ENCODE peak calls at places on chromosome 2, in five cellular contexts. One of them, this sample, is unnamed.
A peak's percentile ranks its signal among the peaks of the same experiment; 100 is the strongest.

GRCh38 chr2:206556357-206556949 is 85.8 kb upstream of the FAM237A start:
- DNase-seq in kidney epithelial cell: no peak
- DNase-seq in lower lobe of right lung: no peak
- DNase-seq in MG63: no peak
- DNase-seq in ovary: no peak
- DNase-seq in this sample: peak; percentile 24

GRCh38 chr2:7860693-7861092 is 821.2 kb upstream of the ID2 start:
- DNase-seq in MG63: peak; percentile 19
- DNase-seq in lower lobe of right lung: no peak
- DNase-seq in ovary: no peak
- DNase-seq in kidney epithelial cell: no peak
- DNase-seq in this sample: no peak

GRCh38 chr2:63053889-63054725 is 3.5 kb downstream of the OTX1 start:
- DNase-seq in lower lobe of right lung: no peak
- DNase-seq in ovary: no peak
- DNase-seq in MG63: no peak
- DNase-seq in kidney epithelial cell: no peak
- DNase-seq in this sample: peak; percentile 91

GRCh38 chr2:221431477-221431876 is 140.6 kb downstream of the EPHA4 start:
- DNase-seq in MG63: no peak
- DNase-seq in kidney epithelial cell: no peak
- DNase-seq in lower lobe of right lung: no peak
- DNase-seq in ovary: no peak
- DNase-seq in this sample: no peak

GRCh38 chr2:29463181-29463900 is 348.1 kb downstream of the CLIP4 start:
- DNase-seq in ovary: no peak
- DNase-seq in MG63: no peak
- DNase-seq in lower lobe of right lung: no peak
- DNase-seq in kidney epithelial cell: peak; percentile 12
- DNase-seq in this sample: no peak

GRCh38 chr2:127709336-127709735 is 8.0 kb downstream of the SFT2D3 start:
- DNase-seq in MG63: no peak
- DNase-seq in ovary: no peak
- DNase-seq in lower lobe of right lung: no peak
- DNase-seq in kidney epithelial cell: no peak
- DNase-seq in this sample: no peak

GRCh38 chr2:20103514-20103913 is 52.1 kb upstream of the LAPTM4A start:
- DNase-seq in kidney epithelial cell: no peak
- DNase-seq in lower lobe of right lung: no peak
- DNase-seq in ovary: no peak
- DNase-seq in MG63: no peak
- DNase-seq in this sample: no peak

GRCh38 chr2:134127496-134127895 is 126.4 kb upstream of the MGAT5 start:
- DNase-seq in lower lobe of right lung: no peak
- DNase-seq in ovary: no peak
- DNase-seq in kidney epithelial cell: no peak
- DNase-seq in MG63: no peak
- DNase-seq in this sample: no peak

GRCh38 chr2:182912518-182912915 is 46.1 kb upstream of the FRZB start:
- DNase-seq in kidney epithelial cell: no peak
- DNase-seq in ovary: no peak
- DNase-seq in MG63: no peak
- DNase-seq in lower lobe of right lung: no peak
- DNase-seq in this sample: no peak

GRCh38 chr2:167438206-167438605 is 549.9 kb downstream of the XIRP2 start:
- DNase-seq in MG63: peak; percentile 12
- DNase-seq in kidney epithelial cell: peak; percentile 72
- DNase-seq in ovary: no peak
- DNase-seq in lower lobe of right lung: no peak
- DNase-seq in this sample: no peak

DNA sequence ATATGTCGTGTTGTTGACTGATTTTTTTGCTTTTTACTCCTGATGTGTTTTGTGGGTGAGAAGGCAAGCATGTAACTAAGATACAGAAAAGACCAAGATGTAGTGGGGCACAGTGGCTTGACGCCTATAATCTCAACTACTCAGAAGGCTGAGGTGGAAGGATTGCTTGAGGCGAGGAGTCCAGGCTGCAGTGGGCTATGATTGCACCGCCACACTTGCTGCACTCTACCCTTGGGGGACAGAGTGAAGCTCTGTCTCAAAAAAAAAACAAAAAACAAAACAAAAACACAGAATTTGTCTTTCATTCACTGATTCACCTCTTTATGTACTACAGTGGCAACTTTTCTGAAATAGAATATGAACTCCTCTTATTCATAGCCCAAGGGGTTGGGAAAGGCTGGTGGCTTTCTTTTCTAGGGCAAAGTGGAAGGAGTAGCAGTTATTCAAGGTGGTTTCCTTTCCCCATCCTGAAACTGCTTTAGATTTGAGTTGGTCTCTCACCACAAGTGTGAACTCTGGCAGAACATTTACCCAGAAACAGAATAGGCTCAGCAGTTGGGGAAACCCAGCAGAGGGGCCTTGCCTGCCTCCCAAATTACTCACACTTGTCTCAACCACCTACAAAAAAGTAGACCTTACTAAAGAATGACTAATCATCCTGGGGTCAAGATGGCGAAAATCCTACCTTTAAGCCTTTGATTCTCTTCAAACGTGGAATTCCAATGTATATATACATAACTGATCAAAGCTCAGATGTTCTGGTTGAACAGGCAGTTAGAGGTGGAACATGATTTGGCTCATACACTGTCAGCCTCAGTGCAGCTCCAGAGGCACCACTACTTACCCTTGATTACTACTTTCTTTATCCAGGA is 6.5 kb downstream of the TANK start:
- DNase-seq in MG63: no peak
- DNase-seq in kidney epithelial cell: peak; percentile 50
- DNase-seq in ovary: no peak
- DNase-seq in lower lobe of right lung: no peak
- DNase-seq in this sample: no peak
- H3K4me3 ChIP-seq in MG63: no peak overlapping the region
- H3K4me3 ChIP-seq in kidney epithelial cell: no peak overlapping the region
- H3K4me3 ChIP-seq in ovary: no peak overlapping the region
- H3K4me3 ChIP-seq in lower lobe of right lung: no peak overlapping the region
- H3K4me3 ChIP-seq in this sample: no peak overlapping the region

DNA sequence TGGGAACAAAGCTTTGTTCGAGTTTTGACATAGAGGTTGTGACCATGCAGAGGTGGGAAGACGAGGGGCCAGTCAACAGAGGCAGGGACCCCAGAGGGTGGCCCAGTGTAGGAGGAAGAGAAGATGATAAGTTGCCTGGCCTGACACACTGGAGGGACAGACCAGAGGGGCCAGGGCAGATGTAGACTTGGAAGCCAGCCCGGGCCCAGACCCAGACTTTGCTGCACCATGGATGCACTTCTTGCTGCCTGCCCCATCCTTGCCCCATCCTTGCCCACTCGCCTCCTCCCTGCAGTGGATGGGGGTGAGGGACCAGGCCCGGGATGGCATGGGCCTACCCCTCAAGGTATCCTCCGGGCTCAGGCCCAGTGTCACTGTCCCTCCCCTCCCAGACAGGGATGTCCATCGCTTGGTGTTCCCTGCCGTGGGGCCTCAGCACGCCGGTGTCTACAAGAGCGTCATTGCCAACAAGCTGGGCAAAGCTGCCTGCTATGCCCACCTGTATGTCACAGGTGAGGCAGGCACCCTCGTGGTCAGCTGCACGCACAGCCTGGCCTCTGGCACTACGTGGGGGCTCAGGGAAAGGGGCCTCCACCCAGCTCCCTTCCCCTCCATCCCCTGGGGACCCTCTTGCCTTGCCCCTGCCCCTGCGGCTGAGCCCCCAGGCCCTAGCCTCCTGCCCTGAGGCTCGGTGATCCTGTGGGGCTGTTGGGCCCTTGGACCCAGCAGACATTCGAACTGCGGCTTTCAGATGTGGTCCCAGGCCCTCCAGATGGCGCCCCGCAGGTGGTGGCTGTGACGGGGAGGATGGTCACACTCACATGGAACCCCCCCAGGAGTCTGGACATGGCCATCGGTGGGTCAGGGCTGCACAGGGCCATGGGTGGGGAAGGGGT is 27.0 kb upstream of the GMPPA start:
- DNase-seq in lower lobe of right lung: no peak
- DNase-seq in ovary: no peak
- DNase-seq in kidney epithelial cell: no peak
- DNase-seq in MG63: no peak
- DNase-seq in this sample: no peak
- H3K36me3 ChIP-seq in lower lobe of right lung: no peaks in the 10 kb centered on the region
- H3K36me3 ChIP-seq in ovary: no peaks in the 10 kb centered on the region
- H3K36me3 ChIP-seq in kidney epithelial cell: peaks cover 3% of the 10 kb centered on the region
- H3K36me3 ChIP-seq in MG63: peaks cover 8% of the 10 kb centered on the region
- H3K36me3 ChIP-seq in this sample: no peaks in the 10 kb centered on the region

GRCh38 chr2:189762551-189763298 is at the start of gene OSGEPL1:
- DNase-seq in kidney epithelial cell: peak; percentile 77
- DNase-seq in lower lobe of right lung: peak; percentile 95
- DNase-seq in MG63: peak; percentile 92
- DNase-seq in ovary: peak; percentile 90
- DNase-seq in this sample: peak; percentile 63
- H3K27me3 ChIP-seq in kidney epithelial cell: no peaks in the 10 kb centered on the region
- H3K27me3 ChIP-seq in lower lobe of right lung: no peaks in the 10 kb centered on the region
- H3K27me3 ChIP-seq in MG63: no peaks in the 10 kb centered on the region
- H3K27me3 ChIP-seq in ovary: no peaks in the 10 kb centered on the region
- H3K27me3 ChIP-seq in this sample: no peaks in the 10 kb centered on the region

GRCh38 chr2:45882707-45883106 is 231.2 kb downstream of the PRKCE start:
- DNase-seq in kidney epithelial cell: no peak
- DNase-seq in MG63: peak; percentile 76
- DNase-seq in lower lobe of right lung: no peak
- DNase-seq in ovary: peak; percentile 68
- DNase-seq in this sample: no peak
- H3K4me3 ChIP-seq in kidney epithelial cell: no peak overlapping the region
- H3K4me3 ChIP-seq in MG63: no peak overlapping the region
- H3K4me3 ChIP-seq in lower lobe of right lung: no peak overlapping the region
- H3K4me3 ChIP-seq in ovary: no peak overlapping the region
- H3K4me3 ChIP-seq in this sample: no peak overlapping the region

DNA sequence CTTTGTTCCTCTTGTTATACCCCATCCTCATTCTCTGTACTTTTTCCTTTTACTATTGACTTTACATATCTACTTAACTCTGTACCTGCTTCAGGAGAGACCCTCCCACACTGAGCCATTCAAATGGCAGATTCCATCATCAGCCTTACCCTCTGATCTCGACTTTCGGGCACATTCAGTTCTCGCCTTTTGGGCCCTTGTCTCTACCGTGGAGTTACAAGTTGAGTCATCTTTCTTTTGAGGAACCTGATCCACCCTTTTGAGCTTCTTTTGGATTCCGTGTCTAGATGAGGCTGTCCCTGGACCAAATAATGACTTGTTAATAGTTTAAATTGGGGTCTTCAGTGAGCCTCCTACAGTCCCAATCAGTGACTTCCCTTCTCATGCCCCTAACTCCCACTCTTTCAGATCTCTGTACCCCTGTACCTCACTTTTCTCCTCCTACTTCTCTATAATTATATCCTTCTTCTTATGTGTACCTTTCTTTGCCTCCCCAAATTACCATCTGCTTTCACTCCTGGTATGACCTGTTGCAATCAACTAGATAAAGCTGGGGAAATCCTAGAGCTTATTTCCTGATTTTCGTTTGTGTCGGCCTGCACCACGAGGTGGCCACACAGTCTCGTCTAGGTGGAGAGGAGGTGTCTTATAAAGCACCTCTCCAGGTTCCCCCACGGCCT is 17.2 kb downstream of the SP110 start:
- DNase-seq in MG63: no peak
- DNase-seq in kidney epithelial cell: no peak
- DNase-seq in lower lobe of right lung: no peak
- DNase-seq in ovary: no peak
- DNase-seq in this sample: no peak
- H3K36me3 ChIP-seq in MG63: peaks cover 7% of the 10 kb centered on the region
- H3K36me3 ChIP-seq in kidney epithelial cell: no peaks in the 10 kb centered on the region
- H3K36me3 ChIP-seq in lower lobe of right lung: peaks cover 97% of the 10 kb centered on the region
- H3K36me3 ChIP-seq in ovary: no peaks in the 10 kb centered on the region
- H3K36me3 ChIP-seq in this sample: no peaks in the 10 kb centered on the region

GRCh38 chr2:233354971-233355574 is 779 bp downstream of the DGKD start:
- DNase-seq in MG63: peak; percentile 34
- DNase-seq in ovary: peak; percentile 50
- DNase-seq in kidney epithelial cell: no peak
- DNase-seq in lower lobe of right lung: peak; percentile 59
- DNase-seq in this sample: peak; percentile 74

GRCh38 chr2:233354500-233354924 is 218 bp downstream of the DGKD start:
- DNase-seq in MG63: no peak
- DNase-seq in ovary: no peak
- DNase-seq in kidney epithelial cell: no peak
- DNase-seq in lower lobe of right lung: no peak
- DNase-seq in this sample: no peak

GRCh38 chr2:233352141-233352842 is 2.0 kb upstream of the DGKD start:
- DNase-seq in kidney epithelial cell: no peak
- DNase-seq in MG63: no peak
- DNase-seq in ovary: no peak
- DNase-seq in lower lobe of right lung: no peak
- DNase-seq in this sample: no peak

GRCh38 chr2:233353101-233353768 is 1.1 kb upstream of the DGKD start:
- DNase-seq in ovary: peak; percentile 54
- DNase-seq in MG63: no peak
- DNase-seq in lower lobe of right lung: peak; percentile 61
- DNase-seq in kidney epithelial cell: no peak
- DNase-seq in this sample: no peak

DNA sequence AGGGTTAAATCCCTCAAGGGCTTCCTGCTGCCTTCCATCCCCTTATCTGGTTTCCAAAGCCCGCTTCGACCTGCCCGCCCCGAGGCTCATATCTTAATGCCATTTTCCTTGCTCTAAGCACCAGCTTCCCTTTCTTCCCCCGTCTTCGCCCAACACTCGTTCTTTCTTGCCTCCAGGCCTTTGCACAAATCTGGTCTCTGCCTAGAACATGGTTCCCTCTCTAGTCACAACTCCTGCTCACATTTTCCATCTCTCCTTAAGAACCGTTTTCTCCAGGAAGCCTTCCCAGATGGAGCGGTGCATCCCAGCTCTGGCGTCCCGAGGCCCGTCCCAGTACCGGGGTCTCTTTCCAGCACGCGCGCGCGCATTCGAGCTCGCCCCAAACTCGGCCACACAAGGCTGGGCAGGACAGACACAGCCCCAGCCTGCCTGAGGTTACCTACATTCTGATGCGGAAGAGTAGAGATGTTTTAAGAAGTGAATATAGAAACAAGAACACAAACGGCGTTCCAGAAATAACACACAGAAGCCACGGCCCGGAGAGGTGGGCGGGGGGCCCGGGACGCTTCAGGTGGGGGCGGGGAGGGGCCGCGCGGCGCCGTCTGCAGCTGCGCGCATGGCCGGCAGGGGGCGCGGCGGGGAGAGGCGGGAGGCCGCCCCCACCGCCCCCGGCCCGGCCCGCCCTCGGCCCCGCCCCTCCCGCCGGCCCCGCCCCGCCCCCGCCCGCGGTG is at the start of gene DGKD:
- DNase-seq in kidney epithelial cell: no peak
- DNase-seq in lower lobe of right lung: peak; percentile 75
- DNase-seq in ovary: peak; percentile 83
- DNase-seq in MG63: peak; percentile 43
- DNase-seq in this sample: peak; percentile 99
- H3K27me3 ChIP-seq in kidney epithelial cell: no peaks in the 10 kb centered on the region
- H3K27me3 ChIP-seq in lower lobe of right lung: no peaks in the 10 kb centered on the region
- H3K27me3 ChIP-seq in ovary: no peaks in the 10 kb centered on the region
- H3K27me3 ChIP-seq in MG63: no peaks in the 10 kb centered on the region
- H3K27me3 ChIP-seq in this sample: peaks cover 21% of the 10 kb centered on the region

GRCh38 chr2:219706823-219707281 is 79.4 kb downstream of the SLC4A3 start:
- DNase-seq in lower lobe of right lung: no peak
- DNase-seq in MG63: peak; percentile 87
- DNase-seq in kidney epithelial cell: no peak
- DNase-seq in ovary: no peak
- DNase-seq in this sample: no peak
- H3K4me3 ChIP-seq in lower lobe of right lung: no peak overlapping the region
- H3K4me3 ChIP-seq in MG63: no peak overlapping the region
- H3K4me3 ChIP-seq in kidney epithelial cell: no peak overlapping the region
- H3K4me3 ChIP-seq in ovary: no peak overlapping the region
- H3K4me3 ChIP-seq in this sample: no peak overlapping the region

This sample was measured in H7.